ENCODE peak calls at places on chromosome 2, in ten cellular contexts. Q, K, H, E, M, A, V, L, G and S are unnamed samples.

GRCh38 chr2:201357216-201357615 is at the start of gene FLACC1:
- DNase-seq in M (no peak), E (no peak), Q (peak; percentile 72), A (peak; percentile 61), L (peak; percentile 94), H (no peak), G (no peak), K (peak; percentile 35), V (no peak), S (peak; percentile 83)

GRCh38 chr2:187228986-187229385 is 219.1 kb downstream of the CALCRL start:
- DNase-seq in V (no peak), A (no peak), H (no peak), M (no peak), Q (no peak), L (no peak), E (no peak), G (no peak), K (no peak), S (no peak)

GRCh38 chr2:131143803-131144202 is 38.7 kb downstream of the PLEKHB2 start:
- DNase-seq in Q (peak; percentile 41), H (no peak), G (no peak), V (no peak), E (no peak), L (no peak), K (no peak), A (peak; percentile 71), M (no peak), S (peak; percentile 20)

GRCh38 chr2:69291004-69291650 is 95.9 kb downstream of the GFPT1 start:
- DNase-seq in K (no peak), V (no peak), Q (peak; percentile 81), H (no peak), L (no peak), M (no peak), A (peak; percentile 89), E (no peak), G (no peak), S (peak; percentile 82)

GRCh38 chr2:190974629-190975361 is 39.2 kb downstream of the STAT1 start:
- DNase-seq in G (no peak), Q (peak; percentile 5), E (no peak), K (no peak), A (no peak), M (no peak), L (no peak), V (no peak), H (no peak), S (no peak)

GRCh38 chr2:122186761-122187222 is 431.3 kb downstream of the TSN start:
- DNase-seq in A (no peak), M (no peak), K (peak; percentile 8), E (no peak), Q (no peak), G (no peak), V (no peak), H (no peak), L (no peak), S (no peak)

GRCh38 chr2:14134737-14135136 is 497.8 kb upstream of the LRATD1 start:
- DNase-seq in V (no peak), Q (no peak), K (no peak), E (no peak), G (no peak), M (no peak), L (no peak), A (no peak), H (no peak), S (no peak)

GRCh38 chr2:168515502-168515901 is 59.4 kb downstream of the CERS6 start:
- DNase-seq in L (no peak), M (no peak), Q (peak; percentile 87), K (peak; percentile 48), H (no peak), G (no peak), A (peak; percentile 93), V (no peak), E (no peak), S (peak; percentile 74)

GRCh38 chr2:11097988-11098387 is 57.3 kb upstream of the SLC66A3 start:
- DNase-seq in A (no peak), L (no peak), K (no peak), E (no peak), V (no peak), M (no peak), Q (no peak), H (no peak), G (no peak), S (no peak)

GRCh38 chr2:106098081-106098480 is 96.0 kb downstream of the UXS1 start:
- DNase-seq in V (no peak), H (no peak), M (no peak), L (peak; percentile 46), K (no peak), G (no peak), E (no peak), Q (peak; percentile 5), A (no peak), S (no peak)

GRCh38 chr2:193409951-193410350 is 1215.2 kb upstream of the TMEFF2 start:
- DNase-seq in K (peak; percentile 0), A (no peak), E (no peak), Q (no peak), M (no peak), G (no peak), H (no peak), L (no peak), V (no peak), S (no peak)

GRCh38 chr2:241541564-241542277 is 16.8 kb upstream of the BOK start:
- DNase-seq in L (no peak), E (no peak), M (no peak), V (no peak), K (no peak), G (no peak), H (no peak), Q (no peak), A (no peak), S (no peak)

GRCh38 chr2:60337142-60337497 is 216.3 kb downstream of the BCL11A start:
- DNase-seq in G (no peak), L (peak; percentile 67), E (no peak), V (peak; percentile 61), M (no peak), A (no peak), K (no peak), Q (no peak), H (no peak), S (no peak)

GRCh38 chr2:212777020-212777491 is 238.5 kb upstream of the ERBB4 start:
- DNase-seq in E (no peak), L (peak; percentile 43), G (no peak), K (peak; percentile 59), V (no peak), Q (peak; percentile 40), A (peak; percentile 41), M (no peak), H (no peak), S (peak; percentile 49)

GRCh38 chr2:202718614-202719013 is 83.8 kb downstream of the FAM117B start:
- DNase-seq in V (no peak), H (no peak), E (no peak), M (no peak), K (peak; percentile 66), Q (peak; percentile 59), A (peak; percentile 59), G (no peak), L (no peak), S (peak; percentile 32)

GRCh38 chr2:174332607-174333001 is 2.1 kb upstream of the SP9 start:
- DNase-seq in E (no peak), L (peak; percentile 82), A (no peak), M (no peak), K (no peak), H (no peak), G (no peak), Q (no peak), V (no peak), S (no peak)
- TF ChIP-seq CTCF in E (no peak), L (peak; percentile 30), A (no peak), M (no peak), K (no peak), H (no peak), G (no peak), Q (no peak), V (no peak), S (no peak)

DNA sequence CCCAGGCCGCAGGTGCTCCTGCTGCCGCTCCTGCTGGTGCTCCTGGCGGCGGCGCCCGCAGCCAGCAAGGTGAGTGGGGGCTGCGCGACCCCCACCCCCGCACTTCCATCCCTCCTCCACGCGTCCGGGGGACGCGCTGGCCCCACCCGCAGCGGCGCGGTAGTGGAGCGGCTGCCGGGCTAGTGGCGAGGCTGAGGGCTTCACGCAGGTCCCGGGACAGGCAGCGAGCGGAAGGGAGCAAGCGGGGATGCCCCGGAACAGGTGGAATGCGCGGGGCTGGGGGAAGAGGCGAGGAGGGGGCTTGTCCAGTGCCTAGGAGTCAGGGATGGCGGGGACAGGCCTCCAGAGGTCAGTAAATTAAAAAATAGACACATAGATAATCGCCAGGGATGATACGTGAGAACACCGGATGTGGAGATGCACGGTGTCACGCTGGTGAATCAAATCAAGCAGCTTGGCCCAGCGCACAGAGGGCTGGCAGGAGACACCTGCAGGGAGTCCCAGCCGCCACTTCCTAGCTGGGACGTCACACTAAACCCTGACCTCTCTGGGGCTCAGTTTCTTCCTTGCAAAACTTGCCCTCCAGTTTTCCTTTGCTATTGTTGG is 424 bp downstream of the COL4A3 start:
- DNase-seq in L (peak; percentile 53), A (no peak), Q (no peak), M (peak; percentile 32), E (peak; percentile 75), V (peak; percentile 72), K (no peak), H (no peak), G (peak; percentile 83), S (no peak)
- H3K4me3 ChIP-seq in L (peak overlapping the region; percentile 78), A (no peak overlapping the region), Q (peak overlapping the region; percentile 59), M (peak overlapping the region; percentile 47), E (peak overlapping the region; percentile 72), V (peak overlapping the region; percentile 58), K (peak overlapping the region; percentile 40), H (peak overlapping the region; percentile 63), G (peak overlapping the region; percentile 70), S (no peak overlapping the region)

GRCh38 chr2:68244456-68244855 is 7.9 kb downstream of the PPP3R1 start:
- DNase-seq in G (no peak), V (no peak), L (no peak), H (no peak), A (no peak), Q (peak; percentile 37), E (no peak), K (no peak), M (no peak), S (no peak)
- TF ChIP-seq CTCF in G (no peak), V (no peak), L (peak; percentile 41), H (no peak), A (no peak), Q (peak; percentile 35), E (no peak), K (no peak), M (no peak), S (peak; percentile 22)

DNA sequence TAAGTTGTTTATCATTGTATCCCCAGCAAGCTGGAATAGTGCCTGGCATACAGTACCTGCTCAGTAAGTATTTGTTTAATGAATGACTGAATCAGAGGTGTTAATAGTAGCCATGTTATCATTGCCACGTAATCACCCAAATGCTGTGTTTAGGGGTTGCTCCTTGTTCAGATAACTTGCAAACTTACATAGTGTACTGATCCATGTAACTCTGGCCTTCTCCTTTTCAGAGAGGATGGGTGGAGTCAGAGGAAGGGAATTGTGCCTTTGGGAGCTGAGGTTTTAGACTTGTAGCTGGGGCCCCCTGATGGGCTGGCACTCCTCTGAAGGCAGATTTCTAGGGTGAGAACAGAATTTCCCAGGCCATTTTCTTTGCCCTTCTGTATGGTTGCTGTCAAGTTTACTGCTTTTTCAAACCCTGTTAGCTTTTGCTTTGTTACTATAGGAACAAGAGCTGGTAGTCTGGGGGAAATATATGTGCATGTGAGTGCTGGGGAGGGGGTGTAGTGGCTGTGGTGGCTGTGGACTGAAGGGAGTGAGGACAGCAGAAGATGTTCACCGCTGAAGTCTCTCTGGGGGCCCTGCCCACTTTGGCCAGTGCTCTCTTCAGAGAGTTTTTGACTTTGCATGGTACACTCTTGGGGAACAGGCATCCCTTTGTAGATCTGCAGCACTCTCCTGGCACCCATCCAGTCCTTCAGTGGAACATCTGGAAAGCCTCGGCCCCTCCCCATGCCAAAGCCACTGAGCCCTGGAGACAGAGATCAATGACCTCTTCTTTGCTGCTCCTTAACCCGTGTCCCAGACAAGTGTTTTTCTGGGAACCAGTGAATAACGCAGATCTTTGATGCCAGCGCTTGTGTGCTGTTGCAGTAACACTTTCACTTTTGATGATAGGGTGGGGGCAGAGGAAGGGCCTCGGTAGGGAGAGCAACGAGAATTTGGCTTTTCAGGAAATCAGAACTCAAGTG is 208.9 kb downstream of the PRKCE start:
- DNase-seq in E (peak; percentile 85), K (peak; percentile 61), Q (peak; percentile 72), H (peak; percentile 52), L (peak; percentile 12), A (peak; percentile 52), V (no peak), G (peak; percentile 29), M (peak; percentile 81), S (peak; percentile 52)
- H3K4me3 ChIP-seq in E (peak overlapping the region; percentile 18), K (no peak overlapping the region), Q (peak overlapping the region; percentile 12), H (peak overlapping the region; percentile 32), L (no peak overlapping the region), A (peak overlapping the region; percentile 15), V (peak overlapping the region; percentile 36), G (no peak overlapping the region), M (peak overlapping the region; percentile 34), S (peak overlapping the region; percentile 18)